ENCODE peak calls at places on chromosomes 1 and 21, in six cellular contexts. Z is colonic mucosa; H is tibial nerve; C is CD8-positive, alpha-beta T cell; K is CD4-positive, alpha-beta T cell; Y is heart left ventricle. G is an unnamed sample.
A peak's percentile ranks its signal among the peaks of the same experiment; 100 is the strongest.

GRCh38 chr1:203200059-203200553 is 13.6 kb upstream of the CHI3L1 start:
- DNase-seq in Z (no peak), H (peak; percentile 78), C (no peak), K (no peak), Y (no peak), G (no peak)

GRCh38 chr1:178927003-178927402 is 56.1 kb upstream of the ANGPTL1 start:
- DNase-seq in Z (no peak), H (no peak), C (no peak), K (no peak), Y (no peak), G (no peak)

GRCh38 chr1:45622267-45622890 is 1.5 kb downstream of the CCDC17 start:
- DNase-seq in Z (no peak), H (no peak), C (no peak), K (no peak), Y (no peak), G (no peak)

GRCh38 chr1:51101976-51102375 is at the start of gene C1orf185:
- DNase-seq in Z (no peak), H (no peak), C (no peak), K (no peak), Y (no peak), G (no peak)

GRCh38 chr1:200558866-200559459 is 61.6 kb downstream of the KIF14 start:
- DNase-seq in Z (no peak), H (peak; percentile 29), C (no peak), K (no peak), Y (no peak), G (peak; percentile 70)

GRCh38 chr1:217369271-217369981 is 261.5 kb downstream of the GPATCH2 start:
- DNase-seq in Z (no peak), H (no peak), C (no peak), K (no peak), Y (no peak), G (no peak)

GRCh38 chr21:42069327-42069726 is 1.8 kb upstream of the UMODL1 start:
- DNase-seq in Z (no peak), H (no peak), C (no peak), K (no peak), Y (no peak), G (no peak)

GRCh38 chr1:228646717-228647522 is 88.4 kb upstream of the RHOU start:
- DNase-seq in Z (peak; percentile 45), H (peak; percentile 14), C (peak; percentile 42), K (no peak), Y (no peak), G (peak; percentile 56)

GRCh38 chr1:17118706-17119075 is 560 bp downstream of the PADI2 start:
- DNase-seq in Z (no peak), H (no peak), C (peak; percentile 19), K (no peak), Y (no peak), G (no peak)

GRCh38 chr1:151370211-151370911 is 2.1 kb downstream of the SELENBP1 start:
- DNase-seq in Z (peak; percentile 50), H (no peak), C (no peak), K (no peak), Y (peak; percentile 61), G (no peak)

GRCh38 chr1:224266105-224266935 is 63.7 kb downstream of the NVL start:
- DNase-seq in Z (no peak), H (no peak), C (no peak), K (no peak), Y (no peak), G (no peak)

GRCh38 chr21:43800566-43800965 is 11.2 kb downstream of the RRP1 start:
- DNase-seq in Z (no peak), H (no peak), C (no peak), K (no peak), Y (no peak), G (no peak)

DNA sequence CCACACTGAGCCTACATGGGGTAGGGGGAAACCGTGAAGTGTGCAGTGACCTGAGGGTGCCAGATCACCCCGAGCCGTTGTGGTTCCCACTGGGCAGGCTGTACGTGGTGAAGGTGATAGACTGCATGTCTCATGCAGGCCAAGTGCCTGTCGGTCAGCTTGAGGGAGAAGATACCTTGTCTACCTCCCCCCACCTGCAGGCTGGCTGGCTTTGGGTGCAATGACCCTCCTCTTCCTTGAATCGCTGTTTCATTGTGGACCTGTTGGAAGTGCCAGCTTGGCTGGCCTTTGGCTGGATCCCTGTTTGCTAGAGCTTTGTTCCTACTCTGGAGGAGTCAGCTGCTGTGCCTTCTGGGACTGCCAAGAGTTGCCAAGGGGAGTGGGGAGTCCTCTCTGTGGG is 92.5 kb downstream of the GALNT2 start:
- DNase-seq in Z (no peak), H (no peak), C (no peak), K (no peak), Y (peak; percentile 4), G (no peak)
- H3K27ac ChIP-seq in Z (no peak overlapping the region), H (peak overlapping the region; percentile 81), C (no peak overlapping the region), K (no peak overlapping the region), Y (no peak overlapping the region), G (peak overlapping the region; percentile 93)

GRCh38 chr1:84773195-84773594 is 82.9 kb upstream of the SSX2IP start:
- DNase-seq in Z (no peak), H (no peak), C (no peak), K (no peak), Y (no peak), G (no peak)
- H3K27ac ChIP-seq in Z (no peak overlapping the region), H (no peak overlapping the region), C (no peak overlapping the region), K (no peak overlapping the region), Y (no peak overlapping the region), G (no peak overlapping the region)

DNA sequence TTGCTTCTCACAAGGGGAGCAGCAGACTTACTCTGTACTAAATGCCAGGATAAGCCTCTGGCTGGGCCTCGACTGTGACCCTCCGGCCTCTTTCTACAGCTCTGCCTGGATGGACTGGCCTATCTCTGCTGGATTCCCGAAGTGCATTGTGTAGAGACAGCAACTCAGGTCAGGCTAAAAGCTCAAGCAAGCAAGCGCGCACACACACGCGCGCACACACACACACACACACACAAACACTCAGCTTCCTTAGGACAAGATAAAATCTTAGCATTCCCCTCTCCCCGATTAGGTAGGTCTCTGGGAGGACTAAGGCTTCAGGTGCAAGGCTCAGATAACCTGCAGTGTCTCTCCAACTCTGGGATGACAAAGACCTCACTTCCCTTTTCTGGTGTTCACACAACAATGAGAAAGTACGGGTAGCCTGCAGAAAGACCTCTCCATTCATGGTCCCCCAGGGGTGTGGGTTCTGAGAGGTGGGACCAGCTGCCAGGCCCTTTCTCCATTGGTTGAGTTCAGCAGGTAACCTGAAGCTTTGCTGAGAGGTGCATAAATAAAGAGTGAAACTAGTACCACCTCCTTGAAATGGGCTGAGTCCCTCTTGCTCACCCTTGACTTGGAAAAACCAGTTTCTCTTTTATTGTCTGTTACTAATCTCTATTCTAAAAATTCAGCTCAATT is 155.1 kb upstream of the CAMK1G start:
- DNase-seq in Z (no peak), H (no peak), C (no peak), K (no peak), Y (no peak), G (peak; percentile 36)
- H3K27ac ChIP-seq in Z (no peak overlapping the region), H (no peak overlapping the region), C (no peak overlapping the region), K (no peak overlapping the region), Y (no peak overlapping the region), G (peak overlapping the region; percentile 66)

GRCh38 chr1:237878406-237878805 is 12.3 kb downstream of the ZP4 start:
- DNase-seq in Z (no peak), H (no peak), C (no peak), K (no peak), Y (no peak), G (no peak)

GRCh38 chr1:237875291-237875690 is 15.4 kb downstream of the ZP4 start:
- DNase-seq in Z (no peak), H (no peak), C (no peak), K (no peak), Y (no peak), G (no peak)

GRCh38 chr1:237877628-237878027 is 13.1 kb downstream of the ZP4 start:
- DNase-seq in Z (no peak), H (no peak), C (no peak), K (no peak), Y (no peak), G (no peak)

GRCh38 chr1:237868814-237869600 is 21.7 kb downstream of the ZP4 start:
- DNase-seq in Z (peak; percentile 24), H (no peak), C (no peak), K (no peak), Y (no peak), G (peak; percentile 58)

GRCh38 chr1:237873487-237873927 is 17.2 kb downstream of the ZP4 start:
- DNase-seq in Z (no peak), H (no peak), C (no peak), K (no peak), Y (no peak), G (peak; percentile 58)
- H3K27ac ChIP-seq in Z (no peak overlapping the region), H (no peak overlapping the region), C (no peak overlapping the region), K (no peak overlapping the region), Y (no peak overlapping the region), G (no peak overlapping the region)